ENCODE peak calls at places on chromosomes 2 and 18, in eight cellular contexts. B is ascending aorta, L is lung, F is GM06990, I is endothelial cell of umbilical vein, D is cardiac muscle cell, A is AG04450, M is IMR-90. K is an unnamed sample. For H3K27me3, the result is how much of the 10 kb centered on the place peaks cover.

GRCh38 chr18:59612461-59612860 is 84.8 kb downstream of the CCBE1 start:
- DNase-seq in B (no peak), L (no peak), F (no peak), I (no peak), D (peak), A (no peak), M (peak), K (no peak)

GRCh38 chr2:219959471-219959870 is 332.0 kb downstream of the SLC4A3 start:
- DNase-seq in B (no peak), L (no peak), F (no peak), I (no peak), D (no peak), A (no peak), M (peak), K (no peak)

GRCh38 chr18:67519582-67519981 is 3.1 kb upstream of the DSEL start:
- DNase-seq in B (no peak), L (no peak), F (no peak), I (no peak), D (peak), A (peak), M (peak), K (peak)

GRCh38 chr2:72886505-72887031 is 640 bp upstream of the SPR start:
- DNase-seq in B (no peak), L (no peak), F (no peak), I (no peak), D (no peak), A (no peak), M (no peak), K (peak)

GRCh38 chr18:22391571-22392359 is 25.9 kb downstream of the CTAGE1 start:
- DNase-seq in B (no peak), L (no peak), F (no peak), I (peak), D (peak), A (peak), M (peak), K (peak)

GRCh38 chr2:105794926-105795574 is 50.3 kb downstream of the NCK2 start:
- DNase-seq in B (no peak), L (no peak), F (no peak), I (no peak), D (no peak), A (no peak), M (no peak), K (no peak)

GRCh38 chr2:177474904-177475474 is 82.4 kb downstream of the AGPS start:
- DNase-seq in B (no peak), L (no peak), F (no peak), I (peak), D (peak), A (no peak), M (peak), K (peak)

GRCh38 chr2:216339456-216340279 is 32.6 kb downstream of the MARCHF4 start:
- DNase-seq in B (no peak), L (no peak), F (no peak), I (peak), D (peak), A (peak), M (peak), K (peak)

GRCh38 chr2:108390340-108390739 is 12.6 kb downstream of the SULT1C4 start:
- DNase-seq in B (no peak), L (no peak), F (no peak), I (no peak), D (no peak), A (no peak), M (no peak), K (no peak)

GRCh38 chr2:29262681-29263260 is 147.6 kb downstream of the CLIP4 start:
- DNase-seq in B (no peak), L (no peak), F (no peak), I (no peak), D (no peak), A (no peak), M (no peak), K (no peak)

GRCh38 chr2:55168221-55169154 is 63.6 kb downstream of the CLHC1 start:
- DNase-seq in B (no peak), L (peak), F (no peak), I (peak), D (peak), A (no peak), M (peak), K (peak)

GRCh38 chr2:70861774-70862644 is 26.4 kb upstream of the CD207 start:
- DNase-seq in B (peak), L (peak), F (peak), I (peak), D (peak), A (peak), M (peak), K (peak)

GRCh38 chr18:21000667-21001066 is 110.9 kb downstream of the ROCK1 start:
- DNase-seq in B (no peak), L (no peak), F (no peak), I (no peak), D (peak), A (no peak), M (peak), K (peak)

GRCh38 chr2:55550368-55551102 is 31.0 kb downstream of the CFAP36 start:
- DNase-seq in B (no peak), L (no peak), F (no peak), I (peak), D (peak), A (peak), M (peak), K (peak)

GRCh38 chr2:165408191-165408590 is 61.3 kb upstream of the CSRNP3 start:
- DNase-seq in B (no peak), L (no peak), F (no peak), I (peak), D (peak), A (no peak), M (no peak), K (no peak)

GRCh38 chr2:207156045-207156444 is 9.7 kb downstream of the KLF7 start:
- DNase-seq in B (no peak), L (no peak), F (no peak), I (no peak), D (no peak), A (no peak), M (no peak), K (no peak)

GRCh38 chr18:33116376-33116775 is 324.1 kb downstream of the CCDC178 start:
- DNase-seq in B (no peak), L (no peak), F (no peak), I (peak), D (peak), A (no peak), M (no peak), K (peak)

GRCh38 chr2:111045771-111046444 is 74.8 kb upstream of the BCL2L11 start:
- DNase-seq in B (no peak), L (no peak), F (no peak), I (no peak), D (no peak), A (no peak), M (no peak), K (no peak)

GRCh38 chr2:171789956-171790355 is 102.7 kb downstream of the DYNC1I2 start:
- DNase-seq in B (no peak), L (no peak), F (no peak), I (no peak), D (no peak), A (no peak), M (no peak), K (no peak)

GRCh38 chr2:241485172-241485911 is 23.0 kb downstream of the STK25 start:
- DNase-seq in B (no peak), L (no peak), F (no peak), I (no peak), D (no peak), A (no peak), M (no peak), K (no peak)

GRCh38 chr2:233928594-233929351 is 11.6 kb downstream of the TRPM8 start:
- DNase-seq in B (no peak), L (no peak), F (no peak), I (peak), D (peak), A (no peak), M (peak), K (peak)

GRCh38 chr2:200367155-200367554 is 60.7 kb downstream of the SPATS2L start:
- DNase-seq in B (no peak), L (no peak), F (no peak), I (peak), D (peak), A (no peak), M (no peak), K (no peak)

GRCh38 chr2:60476206-60476946 is 77.1 kb downstream of the BCL11A start:
- DNase-seq in B (no peak), L (peak), F (no peak), I (no peak), D (no peak), A (no peak), M (no peak), K (no peak)

GRCh38 chr2:232139786-232140562 is 178.5 kb downstream of the DIS3L2 start:
- DNase-seq in B (no peak), L (no peak), F (no peak), I (no peak), D (peak), A (no peak), M (peak), K (peak)

GRCh38 chr2:7524211-7524594 is 607.0 kb downstream of the RNF144A start:
- DNase-seq in B (no peak), L (no peak), F (no peak), I (no peak), D (no peak), A (no peak), M (no peak), K (no peak)

GRCh38 chr2:69113627-69114026 is 100.6 kb downstream of the ANTXR1 start:
- DNase-seq in B (no peak), L (no peak), F (no peak), I (no peak), D (no peak), A (no peak), M (no peak), K (no peak)

GRCh38 chr2:219149667-219150066 is 10.9 kb downstream of the NHEJ1 start:
- DNase-seq in B (no peak), L (no peak), F (no peak), I (peak), D (peak), A (no peak), M (no peak), K (no peak)

GRCh38 chr2:33134086-33134763 is 187.5 kb downstream of the LTBP1 start:
- DNase-seq in B (no peak), L (peak), F (no peak), I (peak), D (peak), A (peak), M (peak), K (peak)

GRCh38 chr2:112277591-112278220 is 2.3 kb downstream of the ZC3H6 start:
- DNase-seq in B (no peak), L (no peak), F (no peak), I (no peak), D (no peak), A (no peak), M (no peak), K (no peak)

GRCh38 chr2:71538656-71539265 is 85.4 kb downstream of the DYSF start:
- DNase-seq in B (no peak), L (no peak), F (no peak), I (no peak), D (no peak), A (no peak), M (no peak), K (no peak)

DNA sequence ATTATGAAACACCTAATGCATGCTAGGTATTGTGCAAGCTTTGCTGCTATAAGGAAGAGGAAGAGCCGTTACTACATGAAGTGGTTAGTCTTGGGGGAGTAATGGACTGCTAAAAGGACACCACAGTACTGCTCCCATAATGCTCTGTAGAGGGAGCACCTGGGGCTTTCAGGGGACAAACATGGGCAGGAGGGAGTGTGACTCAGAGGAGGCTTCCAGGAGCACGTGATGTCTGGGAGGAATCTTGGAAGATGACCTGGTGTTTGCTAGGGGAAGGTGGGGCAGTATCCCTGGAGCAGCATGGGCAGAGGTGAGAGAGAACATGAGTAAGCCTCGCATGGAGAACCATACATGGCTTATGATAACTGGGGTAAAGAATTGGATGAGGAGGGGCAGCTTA is 18.8 kb downstream of the MAPK4 start:
- DNase-seq in B (no peak), L (no peak), F (no peak), I (no peak), D (no peak), A (no peak), M (no peak), K (peak)
- TF ChIP-seq CTCF in B (no peak), L (no peak), F (no peak), I (no peak), D (no peak), A (no peak), M (no peak), K (peak)

DNA sequence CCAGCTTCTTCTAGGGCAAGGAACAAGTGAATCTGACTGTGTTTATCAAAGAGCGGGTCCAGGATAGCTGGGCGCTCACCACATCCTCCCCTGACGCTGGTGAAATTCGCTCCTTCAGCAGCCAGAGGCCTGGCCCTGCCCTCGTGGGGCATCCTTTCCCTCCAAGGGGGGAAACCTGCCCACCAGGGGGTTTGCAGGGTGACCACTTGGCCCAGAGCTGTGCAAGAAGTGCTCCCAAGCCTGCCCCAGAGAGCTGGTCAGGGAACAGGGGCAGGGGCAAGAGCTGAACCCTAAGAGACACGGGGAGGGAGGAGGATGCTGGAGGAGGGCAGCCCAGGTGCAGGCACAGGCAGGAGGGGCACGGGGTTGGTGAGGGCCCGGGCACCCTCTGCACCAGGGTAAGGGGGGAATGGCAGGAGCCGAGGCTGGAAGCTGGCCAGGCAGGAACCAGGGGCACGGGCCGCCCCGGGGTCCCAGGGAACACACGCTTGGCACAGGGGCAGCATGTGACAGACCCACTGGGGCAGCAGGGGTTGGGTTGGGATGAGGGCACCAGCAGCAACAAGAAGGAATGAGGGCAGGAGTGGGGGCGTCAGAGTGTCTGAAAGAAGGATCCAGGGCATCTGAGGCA is 2.8 kb upstream of the GPR55 start:
- DNase-seq in B (no peak), L (no peak), F (no peak), I (no peak), D (no peak), A (no peak), M (no peak), K (no peak)
- H3K4me3 ChIP-seq in B (no peak), L (no peak), F (no peak), I (no peak), D (no peak), A (no peak), M (no peak), K (no peak)

GRCh38 chr2:41729800-41730364 is 317.9 kb upstream of the PKDCC start:
- DNase-seq in B (no peak), L (no peak), F (no peak), I (no peak), D (no peak), A (no peak), M (no peak), K (no peak)
- H3K27me3 ChIP-seq in B (under half), L (under half), F (under half), I (under half), D (under half), A (under half), M (under half), K (under half)

GRCh38 chr2:37142546-37142945 is 14.2 kb downstream of the EIF2AK2 start:
- DNase-seq in B (no peak), L (no peak), F (no peak), I (no peak), D (no peak), A (no peak), M (no peak), K (no peak)
- TF ChIP-seq CTCF in B (no peak), L (no peak), F (no peak), I (no peak), D (no peak), A (peak), M (peak), K (no peak)

GRCh38 chr2:240437861-240438809 is 2.7 kb downstream of the GPC1 start:
- DNase-seq in B (no peak), L (peak), F (peak), I (peak), D (peak), A (no peak), M (peak), K (peak)
- H3K4me3 ChIP-seq in B (peak), L (no peak), F (no peak), I (no peak), D (no peak), A (peak), M (peak), K (peak)